ENCODE peak calls at places on chromosomes 3 and 15, in six cellular contexts. T is AG04449, F is omental fat pad, M is activated B cell treated with CpG ODN at 0.5 μM for 24 hours, K is Panc1, V is HL-60. Q is an unnamed sample.

GRCh38 chr15:64090527-64090926 is 3.1 kb downstream of the CIAO2A start:
- DNase-seq in K (no peak), F (no peak), M (no peak), T (no peak), V (no peak), Q (no peak)

GRCh38 chr15:95326689-95327525 is 1003.6 kb upstream of the NR2F2 start:
- DNase-seq in K (no peak), V (no peak), T (no peak), F (no peak), M (no peak), Q (no peak)

GRCh38 chr3:143121240-143122088 is 1.9 kb downstream of the CHST2 start:
- DNase-seq in V (no peak), K (no peak), M (peak), T (no peak), F (no peak), Q (no peak)

GRCh38 chr3:166837535-166837934 is 542.6 kb downstream of the ZBBX start:
- DNase-seq in F (no peak), M (no peak), T (no peak), V (no peak), K (no peak), Q (no peak)

GRCh38 chr3:88203537-88204143 is 53.9 kb downstream of the C3orf38 start:
- DNase-seq in T (no peak), K (peak), M (peak), F (peak), V (no peak), Q (no peak)

GRCh38 chr3:155631323-155632019 is 113.4 kb downstream of the PLCH1 start:
- DNase-seq in F (no peak), T (no peak), V (no peak), M (no peak), K (no peak), Q (no peak)

GRCh38 chr3:64546856-64547255 is 140.9 kb downstream of the ADAMTS9 start:
- DNase-seq in M (no peak), F (no peak), T (no peak), K (no peak), V (no peak), Q (no peak)

GRCh38 chr15:48759921-48760320 is 50.9 kb downstream of the CEP152 start:
- DNase-seq in F (no peak), V (no peak), K (no peak), M (no peak), T (no peak), Q (no peak)

GRCh38 chr3:89690649-89691048 is 583.2 kb downstream of the EPHA3 start:
- DNase-seq in F (no peak), M (no peak), K (no peak), T (no peak), V (no peak), Q (no peak)

GRCh38 chr3:4983739-4984510 is 4.7 kb downstream of the BHLHE40 start:
- DNase-seq in M (peak), T (no peak), V (peak), K (no peak), F (no peak), Q (peak)

GRCh38 chr3:43770426-43771103 is 79.8 kb downstream of the ABHD5 start:
- DNase-seq in V (no peak), F (no peak), T (no peak), M (no peak), K (no peak), Q (no peak)

GRCh38 chr15:39969871-39970270 is 36.0 kb downstream of the EIF2AK4 start:
- DNase-seq in K (no peak), T (no peak), V (no peak), M (no peak), F (peak), Q (no peak)

GRCh38 chr3:121018917-121019321 is 110.9 kb downstream of the STXBP5L start:
- DNase-seq in F (no peak), K (no peak), T (no peak), M (no peak), V (no peak), Q (no peak)

GRCh38 chr15:89917442-89918085 is 4.8 kb upstream of the ARPIN start:
- DNase-seq in K (no peak), M (no peak), V (no peak), T (no peak), F (no peak), Q (no peak)

GRCh38 chr3:8637348-8637747 is 7.2 kb downstream of the SSUH2 start:
- DNase-seq in V (no peak), F (no peak), M (no peak), T (no peak), K (no peak), Q (no peak)

GRCh38 chr3:39143051-39143885 is 10.1 kb downstream of the CSRNP1 start:
- DNase-seq in V (no peak), F (no peak), M (no peak), K (no peak), T (no peak), Q (no peak)

GRCh38 chr15:68252925-68253534 is 23.5 kb upstream of the CLN6 start:
- DNase-seq in T (no peak), M (no peak), K (no peak), F (no peak), V (peak), Q (no peak)

GRCh38 chr15:57578288-57578900 is 13.3 kb upstream of the MYZAP start:
- DNase-seq in M (no peak), V (no peak), T (no peak), K (no peak), F (no peak), Q (no peak)

GRCh38 chr3:52771702-52772101 is 962 bp upstream of the NEK4 start:
- DNase-seq in M (no peak), F (no peak), K (no peak), T (no peak), V (no peak), Q (no peak)

GRCh38 chr3:159082514-159082913 is 280.7 kb downstream of the MFSD1 start:
- DNase-seq in M (no peak), V (no peak), T (peak), F (no peak), K (no peak), Q (no peak)

GRCh38 chr15:84822774-84823579 is 5.8 kb downstream of the ALPK3 start:
- DNase-seq in F (no peak), V (no peak), K (no peak), T (no peak), M (no peak), Q (no peak)

GRCh38 chr15:45914425-45914824 is 279.6 kb downstream of the SQOR start:
- DNase-seq in M (no peak), T (no peak), V (no peak), K (no peak), F (no peak), Q (no peak)

GRCh38 chr3:194998948-194999347 is 272.0 kb downstream of the XXYLT1 start:
- DNase-seq in K (no peak), V (no peak), T (no peak), F (no peak), M (no peak), Q (no peak)

GRCh38 chr3:72458365-72458764 is 389.9 kb downstream of the SHQ1 start:
- DNase-seq in V (no peak), M (no peak), T (no peak), F (no peak), K (no peak), Q (no peak)

GRCh38 chr3:129558772-129559564 is 16.0 kb downstream of the H1-8 start:
- DNase-seq in M (no peak), T (peak), K (no peak), V (peak), F (no peak), Q (peak)

GRCh38 chr15:66692391-66692790 is 9.6 kb upstream of the SMAD6 start:
- DNase-seq in F (no peak), T (no peak), K (no peak), M (no peak), V (no peak), Q (no peak)

GRCh38 chr3:66121288-66121687 is 82.6 kb upstream of the MAGI1 start:
- DNase-seq in F (no peak), V (no peak), K (no peak), M (no peak), T (no peak), Q (no peak)

GRCh38 chr15:101017041-101017754 is 98.0 kb downstream of the LRRK1 start:
- DNase-seq in K (no peak), F (no peak), V (no peak), T (no peak), M (no peak), Q (no peak)

GRCh38 chr15:41510728-41511127 is 2.9 kb downstream of the LTK start:
- DNase-seq in K (no peak), T (no peak), V (no peak), F (no peak), M (no peak), Q (no peak)

GRCh38 chr3:124620600-124621063 is 109.6 kb upstream of the UMPS start:
- DNase-seq in M (no peak), V (no peak), F (no peak), T (no peak), K (no peak), Q (no peak)

GRCh38 chr3:53748512-53749271 is 97.5 kb downstream of the CHDH start:
- DNase-seq in F (no peak), M (peak), T (no peak), K (no peak), V (no peak), Q (no peak)

GRCh38 chr3:50567011-50567385 is 549 bp downstream of the C3orf18 start:
- DNase-seq in F (no peak), V (no peak), K (no peak), T (no peak), M (no peak), Q (no peak)

GRCh38 chr3:24867783-24868182 is 373.1 kb upstream of the THRB start:
- DNase-seq in V (no peak), M (no peak), K (no peak), F (no peak), T (no peak), Q (no peak)

GRCh38 chr15:41992151-41992802 is 19.9 kb upstream of the EHD4 start:
- DNase-seq in T (no peak), V (no peak), M (no peak), K (no peak), F (peak), Q (no peak)

GRCh38 chr3:179451335-179452165 is at the start of gene GNB4:
- DNase-seq in T (no peak), V (peak), K (no peak), M (peak), F (peak), Q (peak)

GRCh38 chr3:11226042-11226370 is 46.2 kb upstream of the ATG7 start:
- DNase-seq in K (no peak), V (no peak), F (no peak), T (no peak), M (no peak), Q (no peak)

GRCh38 chr3:11224010-11224409 is 48.2 kb upstream of the ATG7 start:
- DNase-seq in V (no peak), T (no peak), F (no peak), M (no peak), K (no peak), Q (no peak)

GRCh38 chr3:11224870-11225251 is 47.3 kb upstream of the ATG7 start:
- DNase-seq in F (no peak), M (no peak), T (no peak), V (no peak), K (no peak), Q (no peak)

GRCh38 chr3:11220230-11220629 is 52.0 kb upstream of the ATG7 start:
- DNase-seq in K (no peak), V (no peak), T (no peak), F (no peak), M (no peak), Q (no peak)

DNA sequence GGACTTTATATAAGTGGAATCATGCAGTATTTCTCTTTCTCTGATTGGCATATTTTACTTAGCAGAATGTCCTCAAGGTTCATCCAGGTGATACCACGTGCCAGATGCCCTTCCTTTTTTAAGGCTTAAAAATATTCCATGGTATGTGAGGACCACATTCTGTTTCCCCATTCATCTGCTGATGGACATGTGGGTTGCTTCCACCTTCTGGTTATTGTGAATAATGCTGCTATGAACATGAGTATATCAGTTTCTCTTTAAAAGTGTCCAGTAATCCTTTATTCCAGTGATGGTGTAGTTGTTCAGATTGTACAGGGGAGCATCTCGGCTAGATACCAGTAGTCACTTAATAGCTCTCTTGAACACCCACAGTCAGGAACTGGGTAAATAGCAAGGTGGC is 50.4 kb upstream of the ATG7 start:
- DNase-seq in F (no peak), M (no peak), K (no peak), T (no peak), V (no peak), Q (no peak)
- TF ChIP-seq CTCF in F (no peak), M (no peak), K (no peak), T (no peak), V (no peak), Q (peak)

DNA sequence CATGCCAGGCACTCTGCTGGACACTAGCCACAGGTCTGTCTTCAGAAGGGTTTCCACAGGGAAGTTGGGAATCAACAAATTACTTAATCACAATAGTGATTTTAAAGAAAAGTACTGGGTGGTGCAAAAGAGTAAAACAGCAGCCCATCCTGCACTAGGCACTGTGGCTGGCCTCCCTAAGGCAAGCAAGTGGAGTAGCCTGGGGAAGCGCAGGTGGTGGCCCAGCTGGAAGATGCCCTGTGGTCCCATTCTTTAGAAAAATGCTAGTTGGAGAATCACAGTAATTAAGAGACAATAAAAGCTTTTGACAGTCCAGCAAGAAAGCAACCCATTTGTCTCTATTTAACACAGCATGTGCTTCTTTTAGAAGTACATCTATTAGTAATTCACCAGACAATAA is 409.0 kb upstream of the WNT5A start:
- DNase-seq in M (no peak), F (no peak), V (no peak), T (no peak), K (no peak), Q (no peak)
- TF ChIP-seq CTCF in M (no peak), F (no peak), V (no peak), T (no peak), K (no peak), Q (no peak)

GRCh38 chr3:109553573-109554371 is 216.4 kb upstream of the DPPA4 start:
- DNase-seq in K (no peak), F (no peak), T (no peak), M (no peak), V (no peak), Q (no peak)
- TF ChIP-seq CTCF in K (peak), F (no peak), T (no peak), M (no peak), V (no peak), Q (no peak)

GRCh38 chr3:137958635-137959034 is 51.3 kb upstream of the CLDN18 start:
- DNase-seq in V (no peak), T (no peak), M (no peak), K (no peak), F (no peak), Q (no peak)
- TF ChIP-seq CTCF in V (no peak), T (no peak), M (no peak), K (no peak), F (no peak), Q (no peak)

GRCh38 chr3:182843478-182843877 is 50.2 kb downstream of the ATP11B start:
- DNase-seq in V (no peak), M (no peak), T (no peak), K (no peak), F (no peak), Q (no peak)

DNA sequence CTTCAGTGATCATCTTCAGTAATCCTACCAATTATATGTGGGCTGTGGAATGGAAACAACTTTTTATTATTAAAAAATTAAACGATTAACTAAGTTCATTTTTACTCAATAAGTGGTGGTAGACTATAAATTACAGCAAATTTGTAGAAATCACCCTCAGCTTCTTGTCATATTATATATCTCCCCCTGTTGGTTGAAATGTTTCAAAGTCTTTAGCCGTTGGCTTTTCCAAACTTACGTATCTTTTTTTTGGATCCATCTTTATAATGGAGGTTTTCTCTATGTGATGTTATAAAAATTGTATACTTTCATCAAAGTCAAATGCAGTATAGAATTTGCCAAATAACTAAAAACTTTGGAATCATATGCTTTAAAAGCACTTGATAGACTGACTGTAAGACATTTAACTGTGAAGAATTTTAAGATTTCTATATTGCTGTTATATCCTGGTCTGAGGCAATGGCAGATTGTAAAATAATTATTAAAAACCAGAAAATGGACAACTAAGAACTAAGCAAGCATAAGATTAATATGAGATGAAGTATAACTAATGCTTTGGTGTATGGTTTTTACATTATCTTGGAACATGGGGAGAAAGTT is 44.7 kb downstream of the ATP11B start:
- DNase-seq in T (no peak), K (no peak), V (peak), M (no peak), F (no peak), Q (no peak)
- TF ChIP-seq CTCF in T (peak), K (peak), V (no peak), M (no peak), F (no peak), Q (peak)

GRCh38 chr3:136818851-136819783 is at the start of gene SLC35G2:
- DNase-seq in V (no peak), K (no peak), F (peak), T (no peak), M (peak), Q (no peak)
- TF ChIP-seq CTCF in V (no peak), K (no peak), F (no peak), T (no peak), M (no peak), Q (peak)

GRCh38 chr15:91853968-91854943 is 748 bp downstream of the SLCO3A1 start:
- DNase-seq in K (no peak), T (no peak), F (no peak), M (no peak), V (peak), Q (no peak)
- TF ChIP-seq CTCF in K (no peak), T (no peak), F (no peak), M (no peak), V (no peak), Q (no peak)

DNA sequence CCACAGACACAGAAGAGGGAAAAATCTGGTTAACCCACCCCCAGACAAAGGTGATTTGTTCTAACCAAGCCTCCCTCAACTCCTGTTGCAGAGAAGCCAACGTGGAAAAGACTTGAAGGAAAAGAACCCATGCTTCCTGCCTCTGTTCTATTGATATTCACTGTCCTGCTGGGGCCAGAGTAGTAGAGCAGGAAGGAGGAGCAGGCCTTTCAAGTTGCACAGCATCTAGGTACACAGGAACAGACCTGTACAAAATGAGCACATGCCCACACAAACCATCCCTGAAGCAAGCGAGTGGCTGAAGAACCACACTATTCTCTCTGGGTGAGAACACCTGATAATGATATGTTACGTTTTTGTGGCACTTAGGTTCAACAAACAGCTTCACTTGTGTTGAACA is 29.9 kb downstream of the RASGRP1 start:
- DNase-seq in M (no peak), K (no peak), T (no peak), F (no peak), V (no peak), Q (no peak)
- TF ChIP-seq CTCF in M (no peak), K (no peak), T (no peak), F (no peak), V (no peak), Q (no peak)

DNA sequence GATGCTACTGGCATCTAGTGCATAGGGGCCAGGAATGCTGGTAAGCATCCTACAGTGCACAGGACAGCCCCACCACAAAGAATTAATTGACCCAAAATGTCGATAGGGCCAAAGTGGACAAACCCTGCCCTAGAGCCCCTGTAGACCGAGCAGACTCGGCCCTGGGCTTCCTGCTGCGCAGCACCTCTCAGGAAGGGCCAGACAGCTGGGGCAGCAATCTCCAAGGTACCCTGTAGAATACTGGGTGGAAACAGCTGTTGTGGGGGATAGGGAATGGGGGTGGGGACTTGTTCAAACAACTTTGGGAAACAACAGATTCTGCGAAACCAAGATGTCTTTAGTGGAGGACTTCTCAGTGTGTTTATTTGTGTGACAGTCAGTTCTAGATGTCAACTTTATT is 67.1 kb downstream of the MRPL46 start:
- DNase-seq in T (no peak), K (no peak), F (no peak), M (no peak), V (no peak), Q (no peak)
- TF ChIP-seq CTCF in T (no peak), K (no peak), F (no peak), M (no peak), V (no peak), Q (no peak)